ENCODE peak calls at places on chromosomes 3 and 15, in eight cellular contexts. One of them, this sample, is unnamed. For H3K9me3 and H3K27me3, the result is how much of the 10 kb centered on the place peaks cover.

GRCh38 chr3:50126287-50127211 is 28.6 kb upstream of the SEMA3F start:
- DNase-seq in HCT116: no peak
- DNase-seq in neuronal stem cell: no peak
- DNase-seq in Karpas-422: no peak
- DNase-seq in fibroblast of lung: peak
- DNase-seq in PC-3: peak
- DNase-seq in H9: no peak
- DNase-seq in IMR-90: peak
- DNase-seq in this sample: peak

GRCh38 chr3:18443670-18444596 is 18.8 kb upstream of the SATB1 start:
- DNase-seq in HCT116: no peak
- DNase-seq in neuronal stem cell: no peak
- DNase-seq in Karpas-422: no peak
- DNase-seq in fibroblast of lung: no peak
- DNase-seq in PC-3: peak
- DNase-seq in H9: peak
- DNase-seq in IMR-90: no peak
- DNase-seq in this sample: peak

GRCh38 chr15:72342385-72342784 is 22.4 kb upstream of the CELF6 start:
- DNase-seq in HCT116: peak
- DNase-seq in neuronal stem cell: no peak
- DNase-seq in Karpas-422: peak
- DNase-seq in fibroblast of lung: peak
- DNase-seq in PC-3: peak
- DNase-seq in H9: peak
- DNase-seq in IMR-90: peak
- DNase-seq in this sample: peak

GRCh38 chr3:13932578-13933295 is 52.9 kb upstream of the WNT7A start:
- DNase-seq in HCT116: no peak
- DNase-seq in neuronal stem cell: no peak
- DNase-seq in Karpas-422: no peak
- DNase-seq in fibroblast of lung: no peak
- DNase-seq in PC-3: no peak
- DNase-seq in H9: peak
- DNase-seq in IMR-90: no peak
- DNase-seq in this sample: peak

GRCh38 chr3:135040321-135041110 is 245.5 kb downstream of the EPHB1 start:
- DNase-seq in HCT116: no peak
- DNase-seq in neuronal stem cell: no peak
- DNase-seq in Karpas-422: no peak
- DNase-seq in fibroblast of lung: no peak
- DNase-seq in PC-3: no peak
- DNase-seq in H9: no peak
- DNase-seq in IMR-90: no peak
- DNase-seq in this sample: no peak

GRCh38 chr3:159828542-159828943 is 160.1 kb upstream of the IL12A start:
- DNase-seq in HCT116: peak
- DNase-seq in neuronal stem cell: no peak
- DNase-seq in Karpas-422: peak
- DNase-seq in fibroblast of lung: peak
- DNase-seq in PC-3: peak
- DNase-seq in H9: no peak
- DNase-seq in IMR-90: peak
- DNase-seq in this sample: peak

GRCh38 chr3:167859610-167860009 is 124.1 kb downstream of the SERPINI1 start:
- DNase-seq in HCT116: no peak
- DNase-seq in neuronal stem cell: no peak
- DNase-seq in Karpas-422: no peak
- DNase-seq in fibroblast of lung: no peak
- DNase-seq in PC-3: no peak
- DNase-seq in H9: no peak
- DNase-seq in IMR-90: no peak
- DNase-seq in this sample: no peak

GRCh38 chr3:69385033-69385722 is 710 bp downstream of the FRMD4B start:
- DNase-seq in HCT116: no peak
- DNase-seq in neuronal stem cell: no peak
- DNase-seq in Karpas-422: no peak
- DNase-seq in fibroblast of lung: no peak
- DNase-seq in PC-3: no peak
- DNase-seq in H9: no peak
- DNase-seq in IMR-90: no peak
- DNase-seq in this sample: no peak

GRCh38 chr15:74412159-74412558 is 21.6 kb downstream of the SEMA7A start:
- DNase-seq in HCT116: no peak
- DNase-seq in neuronal stem cell: no peak
- DNase-seq in Karpas-422: no peak
- DNase-seq in fibroblast of lung: no peak
- DNase-seq in PC-3: no peak
- DNase-seq in H9: no peak
- DNase-seq in IMR-90: no peak
- DNase-seq in this sample: no peak

DNA sequence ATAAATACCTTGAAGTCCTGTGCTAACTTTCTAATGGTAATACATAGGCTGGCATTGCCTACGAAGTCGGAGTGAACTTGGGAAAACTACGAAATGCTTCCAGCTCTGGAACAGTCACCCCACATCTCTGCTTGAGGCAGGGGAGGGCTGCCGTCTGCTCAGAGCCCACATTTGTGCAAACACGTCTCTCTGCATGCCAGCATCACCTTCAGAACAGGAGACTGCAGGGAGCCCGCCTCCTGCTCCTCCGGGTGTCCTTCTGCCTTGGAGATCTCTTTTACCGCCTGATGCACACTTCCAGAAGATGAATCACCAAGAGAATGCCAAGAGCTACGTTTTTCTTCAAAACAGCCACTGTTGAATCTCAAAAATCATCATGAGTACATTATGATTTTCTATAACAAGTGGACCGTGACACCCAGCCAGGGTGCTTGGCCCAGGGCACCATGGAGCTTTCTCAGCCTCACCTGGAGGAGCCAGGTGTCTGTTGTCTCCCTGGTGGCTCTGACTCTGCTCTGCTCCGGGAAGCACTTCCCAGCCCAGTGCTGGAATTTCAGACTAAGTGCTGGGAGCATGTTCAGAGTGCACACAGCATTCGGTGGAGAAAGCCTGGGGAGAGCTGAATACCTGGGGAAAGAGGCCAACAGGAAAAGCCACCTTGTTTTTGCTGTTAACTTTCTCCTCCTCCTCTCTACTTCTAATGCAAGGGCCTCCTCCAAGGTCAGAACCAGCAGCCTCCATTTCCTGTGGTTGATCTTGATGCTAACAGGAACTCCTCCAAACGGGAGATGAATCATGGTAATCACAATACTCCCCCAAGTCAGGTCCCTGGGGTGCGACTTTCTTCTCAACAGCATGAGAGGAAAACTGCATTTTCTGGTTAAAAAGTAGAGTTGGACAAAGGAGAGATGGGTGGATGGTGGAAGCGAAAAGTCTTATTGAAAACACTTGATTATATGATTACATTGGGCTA is 467.7 kb downstream of the GABRG3 start:
- DNase-seq in HCT116: no peak
- DNase-seq in neuronal stem cell: no peak
- DNase-seq in Karpas-422: no peak
- DNase-seq in fibroblast of lung: no peak
- DNase-seq in PC-3: no peak
- DNase-seq in H9: no peak
- DNase-seq in IMR-90: no peak
- DNase-seq in this sample: peak
- H3K9me3 ChIP-seq in HCT116: under half
- H3K9me3 ChIP-seq in neuronal stem cell: under half
- H3K9me3 ChIP-seq in Karpas-422: under half
- H3K9me3 ChIP-seq in fibroblast of lung: under half
- H3K9me3 ChIP-seq in PC-3: under half
- H3K9me3 ChIP-seq in H9: under half
- H3K9me3 ChIP-seq in IMR-90: under half
- H3K9me3 ChIP-seq in this sample: under half

GRCh38 chr3:190424108-190424477 is 25.6 kb downstream of the TMEM207 start:
- DNase-seq in HCT116: no peak
- DNase-seq in neuronal stem cell: no peak
- DNase-seq in Karpas-422: no peak
- DNase-seq in fibroblast of lung: no peak
- DNase-seq in PC-3: no peak
- DNase-seq in H9: no peak
- DNase-seq in IMR-90: no peak
- DNase-seq in this sample: no peak
- H3K4me2 ChIP-seq in HCT116: peak
- H3K4me2 ChIP-seq in neuronal stem cell: no peak
- H3K4me2 ChIP-seq in Karpas-422: no peak
- H3K4me2 ChIP-seq in fibroblast of lung: no peak
- H3K4me2 ChIP-seq in PC-3: no peak
- H3K4me2 ChIP-seq in H9: no peak
- H3K4me2 ChIP-seq in IMR-90: no peak
- H3K4me2 ChIP-seq in this sample: no peak

GRCh38 chr3:138940446-138940845 is 6.5 kb downstream of the FOXL2 start:
- DNase-seq in HCT116: no peak
- DNase-seq in neuronal stem cell: no peak
- DNase-seq in Karpas-422: no peak
- DNase-seq in fibroblast of lung: no peak
- DNase-seq in PC-3: no peak
- DNase-seq in H9: no peak
- DNase-seq in IMR-90: no peak
- DNase-seq in this sample: no peak
- H3K27me3 ChIP-seq in HCT116: under half
- H3K27me3 ChIP-seq in neuronal stem cell: half or more
- H3K27me3 ChIP-seq in Karpas-422: under half
- H3K27me3 ChIP-seq in fibroblast of lung: half or more
- H3K27me3 ChIP-seq in PC-3: under half
- H3K27me3 ChIP-seq in H9: half or more
- H3K27me3 ChIP-seq in IMR-90: half or more
- H3K27me3 ChIP-seq in this sample: under half

GRCh38 chr15:25230442-25230841 is 208.4 kb downstream of the UBE3A start:
- DNase-seq in HCT116: no peak
- DNase-seq in neuronal stem cell: no peak
- DNase-seq in Karpas-422: no peak
- DNase-seq in fibroblast of lung: no peak
- DNase-seq in PC-3: no peak
- DNase-seq in H9: no peak
- DNase-seq in IMR-90: no peak
- DNase-seq in this sample: no peak
- H3K9me3 ChIP-seq in HCT116: under half
- H3K9me3 ChIP-seq in neuronal stem cell: under half
- H3K9me3 ChIP-seq in Karpas-422: under half
- H3K9me3 ChIP-seq in fibroblast of lung: under half
- H3K9me3 ChIP-seq in PC-3: under half
- H3K9me3 ChIP-seq in H9: half or more
- H3K9me3 ChIP-seq in IMR-90: half or more
- H3K9me3 ChIP-seq in this sample: under half

DNA sequence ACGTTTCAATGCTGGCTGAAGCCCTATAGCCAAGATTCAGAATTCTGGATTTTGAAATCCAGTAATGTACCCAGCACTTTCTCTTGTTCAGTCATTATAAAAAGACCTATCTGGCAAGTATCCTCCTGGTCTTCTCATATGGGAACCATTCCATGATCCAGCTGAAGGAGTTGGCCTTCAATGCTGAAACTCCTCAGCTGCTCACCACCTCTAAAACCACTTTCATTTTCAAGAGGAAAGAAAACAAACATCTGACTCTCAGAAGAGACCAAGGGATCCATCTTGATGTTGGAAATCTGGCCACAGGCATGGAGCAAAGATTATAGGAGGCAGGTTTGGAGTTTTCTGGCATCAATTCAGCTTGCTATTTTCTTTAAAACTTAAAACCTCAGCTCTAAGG is 235.4 kb downstream of the FMN1 start:
- DNase-seq in HCT116: no peak
- DNase-seq in neuronal stem cell: no peak
- DNase-seq in Karpas-422: no peak
- DNase-seq in fibroblast of lung: peak
- DNase-seq in PC-3: no peak
- DNase-seq in H9: no peak
- DNase-seq in IMR-90: peak
- DNase-seq in this sample: peak
- H3K4me2 ChIP-seq in HCT116: no peak
- H3K4me2 ChIP-seq in neuronal stem cell: no peak
- H3K4me2 ChIP-seq in Karpas-422: no peak
- H3K4me2 ChIP-seq in fibroblast of lung: peak
- H3K4me2 ChIP-seq in PC-3: no peak
- H3K4me2 ChIP-seq in H9: no peak
- H3K4me2 ChIP-seq in IMR-90: peak
- H3K4me2 ChIP-seq in this sample: peak

GRCh38 chr15:100879046-100879445 is 585 bp upstream of the ALDH1A3 start:
- DNase-seq in HCT116: no peak
- DNase-seq in neuronal stem cell: no peak
- DNase-seq in Karpas-422: no peak
- DNase-seq in fibroblast of lung: no peak
- DNase-seq in PC-3: no peak
- DNase-seq in H9: no peak
- DNase-seq in IMR-90: no peak
- DNase-seq in this sample: peak

GRCh38 chr15:100877551-100877950 is 2.1 kb upstream of the ALDH1A3 start:
- DNase-seq in HCT116: peak
- DNase-seq in neuronal stem cell: no peak
- DNase-seq in Karpas-422: no peak
- DNase-seq in fibroblast of lung: no peak
- DNase-seq in PC-3: peak
- DNase-seq in H9: peak
- DNase-seq in IMR-90: no peak
- DNase-seq in this sample: no peak

GRCh38 chr15:100879461-100880138 is at the start of gene ALDH1A3:
- DNase-seq in HCT116: peak
- DNase-seq in neuronal stem cell: no peak
- DNase-seq in Karpas-422: no peak
- DNase-seq in fibroblast of lung: no peak
- DNase-seq in PC-3: peak
- DNase-seq in H9: peak
- DNase-seq in IMR-90: peak
- DNase-seq in this sample: peak

GRCh38 chr15:100878130-100878529 is 1.5 kb upstream of the ALDH1A3 start:
- DNase-seq in HCT116: no peak
- DNase-seq in neuronal stem cell: no peak
- DNase-seq in Karpas-422: no peak
- DNase-seq in fibroblast of lung: no peak
- DNase-seq in PC-3: no peak
- DNase-seq in H9: no peak
- DNase-seq in IMR-90: no peak
- DNase-seq in this sample: no peak

DNA sequence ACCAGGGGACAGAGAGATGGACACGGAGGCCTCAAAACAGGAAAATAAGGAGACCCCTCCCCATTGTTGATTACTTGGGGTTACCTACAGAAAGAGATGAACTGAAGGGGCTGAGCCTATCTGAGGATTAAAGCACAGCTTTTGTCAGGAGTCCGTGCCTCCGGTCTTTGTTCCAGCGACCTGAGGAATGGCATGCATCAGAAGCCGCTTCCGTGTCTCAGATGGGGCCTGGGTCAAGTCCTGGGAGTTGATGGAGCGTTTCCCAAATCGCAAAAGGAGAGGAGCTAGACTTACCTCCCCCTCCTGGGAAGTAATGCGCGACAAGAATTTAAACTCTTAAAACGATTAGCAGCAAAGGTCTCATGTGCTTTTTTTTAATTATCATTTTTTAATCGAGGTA is 1.0 kb upstream of the ALDH1A3 start:
- DNase-seq in HCT116: no peak
- DNase-seq in neuronal stem cell: peak
- DNase-seq in Karpas-422: no peak
- DNase-seq in fibroblast of lung: no peak
- DNase-seq in PC-3: no peak
- DNase-seq in H9: peak
- DNase-seq in IMR-90: no peak
- DNase-seq in this sample: no peak
- H3K27me3 ChIP-seq in HCT116: under half
- H3K27me3 ChIP-seq in neuronal stem cell: under half
- H3K27me3 ChIP-seq in Karpas-422: under half
- H3K27me3 ChIP-seq in fibroblast of lung: under half
- H3K27me3 ChIP-seq in PC-3: under half
- H3K27me3 ChIP-seq in H9: under half
- H3K27me3 ChIP-seq in IMR-90: half or more
- H3K27me3 ChIP-seq in this sample: under half

GRCh38 chr3:6679510-6679909 is 181.4 kb upstream of the GRM7 start:
- DNase-seq in HCT116: no peak
- DNase-seq in neuronal stem cell: no peak
- DNase-seq in Karpas-422: no peak
- DNase-seq in fibroblast of lung: no peak
- DNase-seq in PC-3: no peak
- DNase-seq in H9: no peak
- DNase-seq in IMR-90: no peak
- DNase-seq in this sample: no peak
- H3K9me3 ChIP-seq in HCT116: under half
- H3K9me3 ChIP-seq in neuronal stem cell: under half
- H3K9me3 ChIP-seq in Karpas-422: under half
- H3K9me3 ChIP-seq in fibroblast of lung: under half
- H3K9me3 ChIP-seq in PC-3: under half
- H3K9me3 ChIP-seq in H9: under half
- H3K9me3 ChIP-seq in IMR-90: under half
- H3K9me3 ChIP-seq in this sample: under half

This sample was measured in GM23248.